ENCODE peak calls at places on chromosome 19, in five cellular contexts. K is IMR-90; T is CD8-positive, alpha-beta memory T cell; I is uterus; E is psoas muscle. V is an unnamed sample.

GRCh38 chr19:40800339-40800996 is 1.5 kb downstream of the EGLN2 start:
- DNase-seq in E (no peak), K (no peak), T (no peak), I (no peak), V (no peak)

GRCh38 chr19:46416077-46416709 is 2.8 kb upstream of the CCDC8 start:
- DNase-seq in K (peak; percentile 75), T (no peak), E (peak; percentile 88), I (peak; percentile 93), V (peak; percentile 97)

GRCh38 chr19:5927439-5927821 is 13.4 kb downstream of the CAPS start:
- DNase-seq in E (no peak), K (no peak), T (no peak), I (no peak), V (no peak)

GRCh38 chr19:19475845-19476828 is 39.2 kb downstream of the TSSK6 start:
- DNase-seq in K (no peak), I (no peak), E (peak; percentile 52), T (no peak), V (peak; percentile 68)

GRCh38 chr19:34217952-34218817 is 36.2 kb upstream of the GARRE1 start:
- DNase-seq in K (peak; percentile 98), I (peak; percentile 17), T (peak; percentile 43), E (no peak), V (peak; percentile 88)

GRCh38 chr19:18281082-18282020 is at the start of gene JUND:
- DNase-seq in T (peak; percentile 98), E (peak; percentile 99), I (peak; percentile 98), K (peak; percentile 98), V (peak; percentile 99)

GRCh38 chr19:3507371-3508120 is 1.4 kb downstream of the FZR1 start:
- DNase-seq in I (no peak), E (no peak), T (peak; percentile 21), K (no peak), V (no peak)

GRCh38 chr19:6413291-6413690 is 11.3 kb downstream of the KHSRP start:
- DNase-seq in T (no peak), E (no peak), K (no peak), I (no peak), V (no peak)

GRCh38 chr19:39641773-39642172 is 13.9 kb upstream of the LGALS16 start:
- DNase-seq in E (no peak), I (no peak), K (no peak), T (no peak), V (no peak)

DNA sequence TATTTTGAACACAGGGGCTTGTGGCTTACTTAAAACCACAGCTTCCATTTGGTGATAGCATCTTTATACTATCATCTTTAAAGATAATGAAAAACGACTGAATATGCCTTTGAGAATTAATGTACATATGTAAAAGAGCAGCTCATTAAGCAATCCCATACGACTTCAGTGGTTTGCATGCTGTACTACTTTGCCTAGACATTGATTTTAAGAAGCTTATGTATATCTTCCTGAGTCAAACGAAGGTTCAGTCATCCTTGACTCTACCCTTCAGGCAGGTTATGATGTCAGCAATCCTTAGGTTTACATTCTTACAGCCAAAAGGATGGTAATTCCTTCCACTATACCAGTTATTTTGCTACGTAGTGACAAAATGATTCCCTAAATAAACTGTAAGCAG is 40.7 kb downstream of the BRD4 start:
- DNase-seq in T (no peak), I (no peak), E (no peak), K (peak; percentile 81), V (no peak)
- H3K4me1 ChIP-seq in T (peaks cover 95% of the 10 kb centered on the region), I (peaks cover 21% of the 10 kb centered on the region), E (peaks cover 99% of the 10 kb centered on the region), K (peaks cover 44% of the 10 kb centered on the region), V (peaks cover 55% of the 10 kb centered on the region)

GRCh38 chr19:11190501-11190900 is 6.8 kb downstream of the KANK2 start:
- DNase-seq in T (no peak), E (no peak), I (no peak), K (no peak), V (no peak)
- H3K27ac ChIP-seq in T (no peak overlapping the region), E (peak overlapping the region; percentile 73), I (peak overlapping the region; percentile 99), K (peak overlapping the region; percentile 23), V (peak overlapping the region; percentile 0)

DNA sequence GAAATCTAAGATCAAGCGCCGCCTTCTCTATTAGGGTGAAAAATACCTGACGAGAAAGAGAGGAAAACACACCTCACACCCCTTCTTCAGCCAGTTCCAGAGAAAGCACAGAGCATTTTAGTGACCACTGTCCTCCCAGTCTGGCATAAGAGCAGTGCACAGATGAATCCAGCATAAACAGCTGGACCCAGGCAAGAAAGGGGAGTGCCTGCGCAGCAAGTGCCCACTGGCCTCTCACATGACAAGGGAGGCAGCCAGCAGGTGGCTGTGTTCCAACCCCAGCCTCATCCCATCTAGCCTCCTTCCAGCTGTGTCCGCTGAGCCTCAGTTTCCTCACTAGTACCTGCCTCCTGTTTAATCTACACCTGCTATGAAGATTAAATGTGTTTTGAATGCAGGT is 8.0 kb downstream of the MED26 start:
- DNase-seq in I (no peak), T (no peak), E (peak; percentile 63), K (no peak), V (no peak)
- H3K4me1 ChIP-seq in I (no peaks in the 10 kb centered on the region), T (peaks cover 50% of the 10 kb centered on the region), E (peaks cover 73% of the 10 kb centered on the region), K (peaks cover 4% of the 10 kb centered on the region), V (no peaks in the 10 kb centered on the region)

GRCh38 chr19:1742989-1743696 is 10.2 kb upstream of the ONECUT3 start:
- DNase-seq in T (no peak), E (no peak), I (no peak), K (no peak), V (no peak)

GRCh38 chr19:1745589-1746031 is 7.7 kb upstream of the ONECUT3 start:
- DNase-seq in I (no peak), E (no peak), K (no peak), T (no peak), V (no peak)

GRCh38 chr19:1746401-1747284 is 6.7 kb upstream of the ONECUT3 start:
- DNase-seq in T (no peak), E (no peak), K (peak; percentile 13), I (no peak), V (no peak)

GRCh38 chr19:1744133-1744665 is 9.1 kb upstream of the ONECUT3 start:
- DNase-seq in K (no peak), I (no peak), E (no peak), T (no peak), V (no peak)

DNA sequence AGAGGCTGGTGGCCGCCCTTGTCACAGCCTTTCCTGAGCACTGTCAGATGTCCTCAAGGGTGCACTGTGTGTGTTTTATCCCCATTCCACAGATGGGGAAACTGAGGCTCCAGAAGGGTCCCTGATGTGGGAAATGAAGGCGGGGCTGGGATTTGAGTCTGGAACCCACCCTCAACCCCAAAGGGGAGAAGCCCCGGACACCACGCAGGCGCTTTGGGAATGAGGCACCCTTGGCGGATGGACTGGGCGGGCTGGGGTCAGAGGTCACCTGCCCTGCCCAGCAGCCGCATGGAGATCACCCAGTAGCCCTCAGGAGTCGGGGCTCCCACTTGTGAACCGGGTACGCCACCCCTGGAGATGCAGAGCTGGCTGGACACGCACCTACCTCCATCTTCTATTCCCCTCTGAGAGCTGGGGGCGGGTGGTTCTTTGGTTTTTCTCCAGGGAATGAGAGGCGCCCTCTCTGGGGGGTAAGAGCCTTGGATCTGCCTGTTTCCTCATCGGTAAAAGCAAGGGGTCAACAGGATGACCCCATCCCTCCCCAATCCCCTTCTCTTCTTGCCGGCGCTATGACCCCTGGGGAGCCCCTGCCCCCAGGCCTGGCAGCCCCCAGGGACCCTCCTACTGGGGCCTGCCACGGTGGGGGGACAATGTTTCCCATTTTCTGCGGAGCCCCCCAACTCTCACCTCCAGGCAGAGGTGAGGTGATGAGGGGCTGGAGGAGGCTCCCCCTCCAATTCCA is 8.3 kb upstream of the ONECUT3 start:
- DNase-seq in I (no peak), K (no peak), T (no peak), E (no peak), V (no peak)
- H3K27ac ChIP-seq in I (no peak overlapping the region), K (no peak overlapping the region), T (no peak overlapping the region), E (no peak overlapping the region), V (no peak overlapping the region)

DNA sequence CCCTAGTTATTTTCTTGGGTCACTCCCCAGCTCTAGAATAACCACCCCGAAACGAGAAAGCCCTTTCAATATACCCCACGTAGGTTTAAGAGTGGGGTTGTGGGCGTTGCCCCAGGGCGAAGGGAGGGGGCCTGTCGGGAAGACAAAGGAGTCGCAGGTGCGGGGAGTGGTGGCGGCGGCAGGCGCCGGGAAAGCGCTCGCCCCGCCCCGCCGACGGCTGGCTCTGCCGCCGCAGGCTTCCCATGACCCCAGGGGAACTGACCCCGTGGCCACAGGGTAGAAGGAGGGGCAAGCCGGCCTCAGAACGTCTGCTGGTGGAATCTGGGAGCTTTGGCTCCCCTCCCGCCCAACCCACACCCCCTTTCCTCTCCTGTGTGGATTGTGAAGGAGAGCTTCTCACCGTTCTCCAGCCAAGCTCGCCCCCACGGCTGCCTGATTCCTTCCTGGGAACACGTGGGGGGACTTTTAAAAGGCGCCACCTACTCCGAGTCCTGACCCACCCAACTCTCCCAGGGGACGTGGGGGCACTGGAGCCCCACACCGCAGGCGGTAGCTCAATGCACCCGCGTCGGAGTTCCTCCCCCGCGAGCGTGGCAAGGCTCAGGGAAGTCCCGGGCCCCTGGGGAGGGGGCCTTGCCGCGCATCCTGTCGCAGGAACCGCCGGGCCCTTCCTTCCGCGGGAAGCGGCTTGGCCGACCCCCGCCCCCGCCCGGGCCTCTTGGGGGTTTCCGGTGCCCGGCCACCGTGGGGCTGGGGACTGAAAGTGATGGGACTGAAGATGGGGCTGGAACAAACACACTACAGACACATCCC is 5.5 kb downstream of the IER2 start:
- DNase-seq in E (peak; percentile 88), T (peak; percentile 66), I (peak; percentile 82), K (peak; percentile 76), V (peak; percentile 95)
- H3K4me1 ChIP-seq in E (peaks cover 8% of the 10 kb centered on the region), T (peaks cover 39% of the 10 kb centered on the region), I (no peaks in the 10 kb centered on the region), K (peaks cover 12% of the 10 kb centered on the region), V (peaks cover 11% of the 10 kb centered on the region)

DNA sequence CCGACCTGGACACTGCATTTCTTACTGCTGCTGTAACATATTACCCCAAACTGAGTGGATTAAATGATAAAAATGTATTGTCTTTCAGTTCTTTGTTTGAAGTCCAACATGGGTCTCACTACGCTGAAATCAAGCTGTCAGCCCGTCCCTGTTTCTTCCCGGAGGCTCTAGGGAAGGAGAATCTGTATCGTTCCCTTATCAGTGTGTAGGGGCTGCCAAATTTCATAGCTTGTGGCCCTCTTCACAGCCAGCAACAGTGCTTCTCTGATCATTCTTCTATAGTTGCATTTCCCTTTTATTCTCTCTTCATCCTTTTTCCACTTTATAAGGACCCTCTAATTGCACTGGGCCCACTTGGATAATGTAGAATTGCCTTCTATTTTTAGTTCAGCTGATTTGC is 10.1 kb downstream of the ZNF234 start:
- DNase-seq in I (no peak), K (no peak), E (no peak), T (no peak), V (no peak)
- H3K27ac ChIP-seq in I (no peak overlapping the region), K (no peak overlapping the region), E (no peak overlapping the region), T (no peak overlapping the region), V (no peak overlapping the region)

DNA sequence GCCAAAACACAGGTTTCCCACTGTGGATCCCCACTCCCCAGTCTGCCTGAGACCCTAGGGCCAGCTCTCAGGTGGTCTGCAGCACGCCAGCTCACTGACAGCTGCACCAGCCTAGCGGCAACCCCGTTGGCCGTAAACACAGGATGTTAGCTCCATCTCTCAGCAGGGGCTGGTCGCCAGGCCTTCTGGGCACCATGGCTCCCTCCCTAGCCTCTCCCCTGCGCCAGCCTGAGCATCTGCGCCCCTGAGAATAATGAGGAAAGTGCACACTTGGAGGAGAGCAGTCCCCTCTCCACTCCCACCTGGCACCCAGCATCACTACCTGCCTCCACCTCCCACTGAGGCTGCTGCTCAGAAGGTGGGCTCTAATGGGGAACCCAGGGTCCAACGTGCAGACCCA is 20.8 kb upstream of the EPHX3 start:
- DNase-seq in E (no peak), I (no peak), T (no peak), K (no peak), V (no peak)
- H3K4me1 ChIP-seq in E (peaks cover 57% of the 10 kb centered on the region), I (peaks cover 31% of the 10 kb centered on the region), T (no peaks in the 10 kb centered on the region), K (peaks cover 40% of the 10 kb centered on the region), V (peaks cover 50% of the 10 kb centered on the region)

DNA sequence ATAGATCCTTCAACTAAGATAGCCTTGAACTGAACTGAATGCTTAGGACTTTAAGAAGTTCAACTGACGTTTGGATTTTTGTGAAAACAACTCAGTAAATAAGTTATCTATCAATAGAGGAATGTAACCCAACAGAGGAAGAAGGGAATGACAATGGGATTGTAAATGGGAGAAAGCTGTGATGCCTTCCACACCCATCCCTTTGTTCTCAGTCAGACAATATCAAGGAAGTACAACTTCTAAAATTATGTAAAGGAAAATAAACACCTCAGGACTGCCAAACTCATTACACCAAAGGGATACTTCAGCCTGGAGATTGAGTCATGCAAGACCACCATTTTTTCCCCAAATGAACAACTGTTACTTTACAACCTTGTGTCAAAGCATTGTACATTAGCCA is 21.1 kb downstream of the CEACAM8 start:
- DNase-seq in I (no peak), T (no peak), K (no peak), E (no peak), V (no peak)
- H3K27ac ChIP-seq in I (no peak overlapping the region), T (no peak overlapping the region), K (no peak overlapping the region), E (no peak overlapping the region), V (no peak overlapping the region)

V was measured in SJCRH30.